ENCODE peak calls at places on chromosomes 4 and X, in four cellular contexts. E is activated CD4-positive, alpha-beta T cell treated with anti-CD3 and anti-CD28 coated beads for 4 hours; H is dorsolateral prefrontal cortex; T is brain pericyte. Q is an unnamed sample.

GRCh38 chr4:172055046-172055445 is 241.8 kb downstream of the GALNTL6 start:
- DNase-seq in E (no peak), H (no peak), T (no peak), Q (no peak)

GRCh38 chr4:167100120-167100519 is 134.2 kb downstream of the SPOCK3 start:
- DNase-seq in E (no peak), H (no peak), T (no peak), Q (no peak)

GRCh38 chr4:73599182-73599581 is 21.1 kb downstream of the RASSF6 start:
- DNase-seq in E (no peak), H (no peak), T (peak; percentile 34), Q (peak; percentile 58)

GRCh38 chrX:48945517-48946348 is 11.7 kb downstream of the OTUD5 start:
- DNase-seq in E (peak; percentile 44), H (peak; percentile 60), T (no peak), Q (peak; percentile 22)

GRCh38 chr4:69147334-69147733 is 51.1 kb downstream of the UGT2B7 start:
- DNase-seq in E (no peak), H (no peak), T (no peak), Q (no peak)

GRCh38 chrX:103554687-103555417 is 30.5 kb upstream of the TCEAL4 start:
- DNase-seq in E (peak; percentile 50), H (peak; percentile 74), T (no peak), Q (peak; percentile 10)

GRCh38 chr4:1204286-1204827 is 32.0 kb upstream of the SPON2 start:
- DNase-seq in E (no peak), H (peak; percentile 30), T (no peak), Q (no peak)

GRCh38 chr4:176259330-176260090 is 9.5 kb downstream of the ASB5 start:
- DNase-seq in E (no peak), H (no peak), T (no peak), Q (peak; percentile 9)

GRCh38 chr4:126057371-126057770 is 742.6 kb downstream of the FAT4 start:
- DNase-seq in E (no peak), H (no peak), T (no peak), Q (no peak)

Q was measured in RCC 7860.